ENCODE peak calls at places on chromosomes 7 and 10, in four cellular contexts. C is dorsolateral prefrontal cortex; G is effector CD4-positive, alpha-beta T cell; Z is LHCN-M2. L is an unnamed sample.
A peak's percentile ranks its signal among the peaks of the same experiment; 100 is the strongest.

GRCh38 chr7:99860281-99861127 is 16.3 kb downstream of the OR2AE1 start:
- DNase-seq in C (no peak), G (no peak), Z (peak; percentile 91), L (no peak)

GRCh38 chr7:125599387-125599786 is 669.8 kb upstream of the POT1 start:
- DNase-seq in Z (no peak), C (no peak), G (no peak), L (no peak)

GRCh38 chr7:33806284-33807157 is 98.8 kb upstream of the BMPER start:
- DNase-seq in Z (peak; percentile 42), C (no peak), G (no peak), L (no peak)

GRCh38 chr10:44035474-44036197 is 349.3 kb downstream of the CXCL12 start:
- DNase-seq in G (no peak), C (no peak), Z (no peak), L (no peak)

GRCh38 chr7:44195901-44196300 is 4.9 kb upstream of the YKT6 start:
- DNase-seq in G (no peak), Z (peak; percentile 89), C (no peak), L (no peak)

GRCh38 chr10:94066411-94066810 is 72.7 kb downstream of the PLCE1 start:
- DNase-seq in C (no peak), Z (peak; percentile 62), G (no peak), L (no peak)

GRCh38 chr10:33216661-33217427 is 117.6 kb downstream of the NRP1 start:
- DNase-seq in C (no peak), Z (peak; percentile 93), G (no peak), L (no peak)

GRCh38 chr7:115145512-115145911 is 223.6 kb downstream of the MDFIC start:
- DNase-seq in Z (no peak), C (no peak), G (no peak), L (no peak)

L was measured in T-helper 22 cell.